ENCODE peak calls at places on chromosomes 4 and X, in four cellular contexts. O is HepG2, A is K562, T is GM12878. C is an unnamed sample.

GRCh38 chrX:96405842-96406241 is 278.8 kb upstream of the DIAPH2 start:
- DNase-seq in O (no peak), A (no peak), T (no peak), C (peak)

GRCh38 chr4:148926861-148927260 is 484.6 kb upstream of the NR3C2 start:
- DNase-seq in O (no peak), A (no peak), T (no peak), C (no peak)

GRCh38 chrX:69093960-69094935 is 71.0 kb downstream of the PJA1 start:
- DNase-seq in O (peak), A (peak), T (no peak), C (peak)

GRCh38 chr4:102478186-102478585 is 23.0 kb upstream of the NFKB1 start:
- DNase-seq in O (peak), A (no peak), T (no peak), C (no peak)

GRCh38 chrX:119757979-119758681 is at the start of gene SOWAHD:
- DNase-seq in O (peak), A (peak), T (no peak), C (peak)

GRCh38 chrX:22053486-22053885 is 21.4 kb downstream of the PHEX start:
- DNase-seq in O (no peak), A (no peak), T (no peak), C (no peak)

GRCh38 chrX:154082396-154083133 is 15.0 kb downstream of the MECP2 start:
- DNase-seq in O (no peak), A (peak), T (no peak), C (no peak)

GRCh38 chr4:149140841-149141240 is 674.8 kb downstream of the IQCM start:
- DNase-seq in O (no peak), A (no peak), T (no peak), C (no peak)

GRCh38 chrX:15404712-15405111 is 20.5 kb upstream of the VEGFD start:
- DNase-seq in O (no peak), A (no peak), T (no peak), C (no peak)

GRCh38 chr4:66169341-66169740 is 499.1 kb upstream of the EPHA5 start:
- DNase-seq in O (peak), A (no peak), T (no peak), C (no peak)

GRCh38 chrX:109393859-109394258 is 88.0 kb downstream of the GUCY2F start:
- DNase-seq in O (no peak), A (peak), T (no peak), C (no peak)

GRCh38 chr4:186943607-186943908 is 219.9 kb upstream of the FAT1 start:
- DNase-seq in O (no peak), A (no peak), T (no peak), C (no peak)

GRCh38 chrX:153580700-153581386 is 18.1 kb downstream of the CCNQ start:
- DNase-seq in O (peak), A (peak), T (no peak), C (no peak)

GRCh38 chr4:2732526-2732925 is 23.6 kb downstream of the TNIP2 start:
- DNase-seq in O (no peak), A (no peak), T (no peak), C (no peak)

GRCh38 chr4:2733844-2734574 is 22.1 kb downstream of the TNIP2 start:
- DNase-seq in O (no peak), A (no peak), T (no peak), C (no peak)

GRCh38 chr4:2735869-2736268 is 20.3 kb downstream of the TNIP2 start:
- DNase-seq in O (no peak), A (no peak), T (no peak), C (no peak)

GRCh38 chr4:2733001-2733843 is 22.9 kb downstream of the TNIP2 start:
- DNase-seq in O (peak), A (no peak), T (no peak), C (no peak)

GRCh38 chr4:2734618-2735017 is 21.5 kb downstream of the TNIP2 start:
- DNase-seq in O (no peak), A (no peak), T (no peak), C (no peak)
- TF ChIP-seq HDAC6 in O (no peak), A (no peak), T (no peak), C (no peak)

GRCh38 chrX:74321191-74321590 is 17.2 kb downstream of the ZCCHC13 start:
- DNase-seq in O (no peak), A (no peak), T (no peak), C (no peak)

DNA sequence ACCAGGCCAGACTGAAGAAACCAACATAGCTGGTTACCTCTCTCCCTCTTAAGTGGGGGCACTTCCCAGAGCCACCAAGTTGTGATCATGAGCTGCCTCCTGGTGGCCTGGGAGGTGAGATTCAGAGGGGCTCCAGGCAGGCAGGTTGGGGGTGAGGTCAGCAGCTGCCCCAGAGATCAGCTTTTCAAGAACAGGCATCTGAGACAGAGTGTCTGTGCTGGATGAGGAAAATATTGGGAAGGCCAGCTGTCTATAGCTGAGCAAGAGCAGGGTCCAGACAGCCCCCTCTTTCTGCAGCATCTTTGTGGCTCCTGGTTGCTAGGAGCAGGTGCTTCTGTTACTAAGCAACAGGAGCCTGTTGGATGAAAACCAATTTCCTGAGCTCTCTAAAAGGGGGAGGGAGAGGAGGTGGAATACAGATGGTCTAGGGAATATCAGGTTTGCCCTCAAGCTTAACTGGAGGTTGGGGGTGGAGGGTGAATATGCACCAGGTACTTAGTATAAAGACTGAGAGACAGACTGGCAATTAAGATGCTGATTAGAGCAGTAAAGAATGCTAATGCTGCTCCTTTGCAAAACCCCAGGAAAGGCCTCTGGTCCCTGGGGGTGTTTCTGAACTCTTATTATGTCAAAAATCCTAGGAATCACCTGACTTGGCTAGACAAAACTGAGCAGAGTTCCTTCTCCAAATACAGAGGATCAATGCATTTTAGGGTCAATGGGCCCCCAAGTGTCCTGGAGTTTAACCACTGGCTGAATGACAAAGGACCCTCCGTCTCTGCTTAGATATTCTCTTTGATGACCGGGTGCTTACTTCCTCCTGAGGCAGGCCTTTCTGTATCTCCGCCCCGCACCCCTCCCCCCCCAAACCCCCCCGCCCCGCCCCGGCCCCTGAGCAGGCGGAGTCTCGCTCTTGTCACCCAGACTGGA is 21.4 kb downstream of the ZCCHC13 start:
- DNase-seq in O (no peak), A (peak), T (no peak), C (peak)
- TF ChIP-seq SRF in O (no peak), A (no peak), T (no peak), C (no peak)

GRCh38 chrX:39705299-39705698 is 392.5 kb downstream of the BCOR start:
- DNase-seq in O (no peak), A (no peak), T (no peak), C (no peak)
- TF ChIP-seq HDAC6 in O (no peak), A (no peak), T (no peak), C (no peak)

GRCh38 chrX:47643926-47644325 is 6.4 kb downstream of the ELK1 start:
- DNase-seq in O (no peak), A (no peak), T (no peak), C (no peak)
- TF ChIP-seq SRF in O (no peak), A (no peak), T (no peak), C (no peak)

GRCh38 chrX:150736478-150736877 is 43.3 kb downstream of the MTMR1 start:
- DNase-seq in O (no peak), A (no peak), T (no peak), C (no peak)

GRCh38 chrX:150729956-150730355 is 36.8 kb downstream of the MTMR1 start:
- DNase-seq in O (no peak), A (no peak), T (no peak), C (no peak)

GRCh38 chrX:150731795-150732194 is 38.6 kb downstream of the MTMR1 start:
- DNase-seq in O (no peak), A (no peak), T (no peak), C (no peak)

DNA sequence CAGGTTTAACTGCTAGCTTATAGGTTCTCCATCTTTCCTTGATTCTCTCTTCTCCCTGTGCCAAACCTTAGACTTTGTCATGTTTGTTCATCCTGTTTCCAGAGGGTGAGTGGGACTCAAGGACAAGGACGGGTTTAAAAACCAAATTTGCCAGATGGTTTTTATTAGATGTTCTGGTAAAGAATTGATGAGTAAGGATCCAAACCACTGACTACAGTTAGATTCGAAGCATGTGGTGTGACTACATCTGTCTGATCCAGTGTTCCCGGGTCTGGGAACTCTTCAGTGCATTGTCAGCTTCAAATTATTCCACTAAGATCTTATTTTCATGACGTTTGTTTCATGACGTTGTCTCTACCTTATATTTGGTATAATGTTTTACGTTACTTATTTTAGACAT is 37.5 kb downstream of the MTMR1 start:
- DNase-seq in O (no peak), A (no peak), T (no peak), C (no peak)
- TF ChIP-seq HDAC6 in O (no peak), A (no peak), T (no peak), C (no peak)

DNA sequence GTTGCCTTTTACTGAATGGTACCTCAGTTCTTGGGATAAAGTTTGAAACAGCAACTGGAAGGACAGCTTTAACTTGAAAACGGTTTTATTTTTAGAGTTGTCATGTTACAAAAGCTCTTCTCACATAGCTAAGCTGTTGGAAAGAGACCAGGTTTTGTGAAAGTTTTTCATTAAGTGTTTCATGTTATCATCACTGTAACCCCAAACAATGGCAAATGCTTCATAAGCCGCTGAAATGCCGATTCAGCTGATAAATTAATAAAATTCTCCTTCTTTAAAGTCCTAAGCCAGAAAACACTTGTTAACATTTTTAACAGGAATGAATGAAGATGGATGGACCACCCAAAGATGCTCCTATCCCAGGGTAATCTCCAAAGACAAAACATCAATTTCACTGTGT is 76.1 kb upstream of the IRF2 start:
- DNase-seq in O (no peak), A (no peak), T (no peak), C (no peak)
- TF ChIP-seq SRF in O (no peak), A (no peak), T (no peak), C (no peak)